ENCODE peak calls at places on chromosomes 11 and 22, in nine cellular contexts. V is cardiac fibroblast, A is astrocyte of the spinal cord, W is GM23338, Y is BE2C, X is tibial artery, H is neural progenitor cell, P is GM06990, I is uterus. O is an unnamed sample.

GRCh38 chr11:27373856-27374602 is 11.0 kb upstream of the CCDC34 start:
- DNase-seq in V (no peak), A (no peak), W (no peak), Y (no peak), X (no peak), H (no peak), P (no peak), I (no peak), O (no peak)

GRCh38 chr11:28798286-28798685 is 690.1 kb downstream of the METTL15 start:
- DNase-seq in V (no peak), A (peak; percentile 8), W (no peak), Y (no peak), X (no peak), H (no peak), P (no peak), I (no peak), O (no peak)

GRCh38 chr11:11451501-11452005 is 98.5 kb upstream of the CSNK2A3 start:
- DNase-seq in V (no peak), A (no peak), W (no peak), Y (no peak), X (no peak), H (no peak), P (no peak), I (no peak), O (no peak)

GRCh38 chr11:36454991-36455611 is 55.0 kb downstream of the TRAF6 start:
- DNase-seq in V (peak; percentile 36), A (peak; percentile 47), W (peak; percentile 37), Y (no peak), X (no peak), H (peak; percentile 94), P (no peak), I (peak; percentile 29), O (no peak)

GRCh38 chr11:44865866-44866272 is 84.8 kb downstream of the TP53I11 start:
- DNase-seq in V (no peak), A (no peak), W (no peak), Y (no peak), X (no peak), H (peak; percentile 59), P (no peak), I (no peak), O (no peak)

GRCh38 chr22:18977824-18978425 is 41.8 kb upstream of the PRODH start:
- DNase-seq in V (no peak), A (no peak), W (no peak), Y (no peak), X (no peak), H (no peak), P (no peak), I (no peak), O (no peak)

GRCh38 chr22:20118572-20119020 is 1.6 kb upstream of the TRMT2A start:
- DNase-seq in V (no peak), A (no peak), W (no peak), Y (peak; percentile 7), X (no peak), H (peak; percentile 27), P (no peak), I (no peak), O (no peak)

GRCh38 chr11:113090716-113091577 is 129.7 kb downstream of the NCAM1 start:
- DNase-seq in V (peak; percentile 2), A (no peak), W (no peak), Y (no peak), X (no peak), H (no peak), P (no peak), I (no peak), O (no peak)

GRCh38 chr11:24298126-24298525 is 198.7 kb upstream of the LUZP2 start:
- DNase-seq in V (no peak), A (no peak), W (no peak), Y (no peak), X (no peak), H (no peak), P (no peak), I (no peak), O (no peak)

GRCh38 chr11:134032501-134033091 is 36.3 kb upstream of the JAM3 start:
- DNase-seq in V (no peak), A (no peak), W (no peak), Y (peak; percentile 84), X (no peak), H (no peak), P (no peak), I (no peak), O (no peak)

GRCh38 chr11:112134473-112134872 is 29.4 kb downstream of the IL18 start:
- DNase-seq in V (no peak), A (no peak), W (no peak), Y (no peak), X (no peak), H (no peak), P (no peak), I (no peak), O (no peak)

GRCh38 chr11:119101367-119101758 is 290 bp downstream of the DPAGT1 start:
- DNase-seq in V (no peak), A (no peak), W (peak; percentile 76), Y (no peak), X (no peak), H (no peak), P (no peak), I (no peak), O (no peak)

GRCh38 chr22:43152355-43153071 is 1.2 kb downstream of the TSPO start:
- DNase-seq in V (peak; percentile 38), A (peak; percentile 38), W (no peak), Y (peak; percentile 61), X (peak; percentile 82), H (no peak), P (no peak), I (peak; percentile 60), O (no peak)

GRCh38 chr11:43573233-43573632 is 107.3 kb upstream of the HSD17B12 start:
- DNase-seq in V (peak; percentile 48), A (no peak), W (peak; percentile 82), Y (peak; percentile 53), X (no peak), H (peak; percentile 79), P (no peak), I (no peak), O (no peak)

GRCh38 chr11:124724854-124725718 is 14.7 kb upstream of the NRGN start:
- DNase-seq in V (no peak), A (no peak), W (no peak), Y (peak; percentile 27), X (no peak), H (no peak), P (peak; percentile 22), I (no peak), O (no peak)

GRCh38 chr11:64239662-64240466 is 1.0 kb upstream of the FKBP2 start:
- DNase-seq in V (no peak), A (no peak), W (no peak), Y (no peak), X (no peak), H (no peak), P (peak; percentile 67), I (no peak), O (no peak)

GRCh38 chr11:66020212-66020611 is 6.1 kb downstream of the CATSPER1 start:
- DNase-seq in V (no peak), A (no peak), W (no peak), Y (no peak), X (no peak), H (no peak), P (no peak), I (no peak), O (no peak)

GRCh38 chr11:75639752-75640151 is 29.1 kb downstream of the MAP6 start:
- DNase-seq in V (peak; percentile 51), A (peak; percentile 59), W (no peak), Y (peak; percentile 92), X (peak; percentile 79), H (peak; percentile 47), P (peak; percentile 31), I (peak; percentile 64), O (peak; percentile 91)

GRCh38 chr11:3840870-3841425 is at the start of gene RHOG:
- DNase-seq in V (no peak), A (peak; percentile 83), W (peak; percentile 75), Y (peak; percentile 66), X (peak; percentile 79), H (no peak), P (peak; percentile 86), I (peak; percentile 81), O (peak; percentile 95)

DNA sequence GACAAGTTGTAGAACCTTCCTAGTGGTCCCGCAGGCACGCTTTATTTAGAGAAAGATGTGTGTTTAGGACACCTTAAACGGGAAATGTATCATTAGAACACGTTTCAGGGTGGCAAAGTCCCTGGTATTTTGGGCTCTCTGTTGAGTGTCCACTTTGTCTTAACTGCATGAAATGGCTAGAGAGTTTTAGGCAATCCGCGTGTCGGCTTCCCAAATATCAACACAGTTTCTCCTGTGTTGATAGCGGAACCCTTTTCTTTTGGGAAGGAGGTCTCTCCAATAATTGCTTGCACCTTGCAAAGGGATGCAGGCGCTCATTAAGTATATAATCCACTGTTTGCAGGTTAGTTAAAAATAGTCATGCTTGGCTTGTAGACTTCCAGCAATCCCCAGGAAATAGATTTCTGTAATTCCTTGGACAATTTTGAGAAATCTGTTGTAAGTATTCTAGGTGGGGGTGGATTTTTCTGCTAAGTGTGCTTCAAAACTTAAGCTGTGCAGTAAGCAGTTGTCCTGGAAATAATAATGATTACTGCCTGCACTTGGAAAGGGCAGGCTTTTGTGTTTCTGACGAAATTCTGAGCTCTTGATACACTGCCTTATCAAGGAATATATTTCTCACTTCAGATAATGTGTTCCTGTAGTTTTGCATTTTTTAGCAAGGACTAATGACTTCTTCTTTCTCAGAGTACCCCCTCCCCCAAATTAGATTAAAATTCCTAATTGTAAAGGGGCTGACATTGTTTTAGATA is 120.1 kb downstream of the HIPK3 start:
- DNase-seq in V (no peak), A (peak; percentile 30), W (no peak), Y (no peak), X (no peak), H (peak; percentile 5), P (no peak), I (no peak), O (no peak)
- H3K4me3 ChIP-seq in V (peak overlapping the region; percentile 66), A (peak overlapping the region; percentile 64), W (peak overlapping the region; percentile 61), Y (no peak overlapping the region), X (no peak overlapping the region), H (peak overlapping the region; percentile 68), P (peak overlapping the region; percentile 64), I (peak overlapping the region; percentile 16), O (peak overlapping the region; percentile 54)

DNA sequence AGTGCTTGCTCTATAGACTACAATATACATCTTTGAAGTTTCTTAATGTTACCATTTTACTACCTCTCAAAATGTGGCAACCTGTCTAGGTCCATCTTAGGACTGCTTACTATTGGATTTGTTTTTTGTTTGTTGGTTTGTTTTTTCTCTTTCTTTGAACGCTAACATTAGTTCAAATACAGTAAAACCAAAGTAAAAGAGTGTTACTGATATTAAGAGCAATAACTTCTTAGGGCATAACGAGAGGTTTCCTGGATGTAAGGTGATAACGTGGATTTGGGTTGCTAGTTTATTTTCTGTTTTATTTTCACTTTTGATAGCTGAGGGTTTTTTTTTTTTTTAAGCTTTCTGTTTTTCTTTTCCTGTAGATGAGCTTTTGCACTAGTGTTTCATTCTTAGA is 43.6 kb downstream of the TMEM135 start:
- DNase-seq in V (no peak), A (no peak), W (no peak), Y (no peak), X (no peak), H (no peak), P (peak; percentile 6), I (no peak), O (no peak)
- H3K4me3 ChIP-seq in V (no peak overlapping the region), A (no peak overlapping the region), W (no peak overlapping the region), Y (no peak overlapping the region), X (no peak overlapping the region), H (no peak overlapping the region), P (peak overlapping the region; percentile 53), I (no peak overlapping the region), O (no peak overlapping the region)

GRCh38 chr11:104061851-104062521 is 25.5 kb downstream of the DDI1 start:
- DNase-seq in V (peak; percentile 22), A (no peak), W (no peak), Y (no peak), X (no peak), H (no peak), P (no peak), I (no peak), O (no peak)
- H3K4me3 ChIP-seq in V (no peak overlapping the region), A (no peak overlapping the region), W (no peak overlapping the region), Y (no peak overlapping the region), X (no peak overlapping the region), H (no peak overlapping the region), P (no peak overlapping the region), I (no peak overlapping the region), O (no peak overlapping the region)

GRCh38 chr11:16613401-16614381 is 124.8 kb upstream of the C11orf58 start:
- DNase-seq in V (peak; percentile 85), A (peak; percentile 83), W (peak; percentile 97), Y (peak; percentile 76), X (peak; percentile 88), H (peak; percentile 96), P (peak; percentile 51), I (peak; percentile 78), O (no peak)
- H3K4me3 ChIP-seq in V (peak overlapping the region; percentile 49), A (peak overlapping the region; percentile 44), W (peak overlapping the region; percentile 64), Y (peak overlapping the region; percentile 54), X (peak overlapping the region; percentile 59), H (peak overlapping the region; percentile 57), P (peak overlapping the region; percentile 24), I (peak overlapping the region; percentile 29), O (peak overlapping the region; percentile 57)

O was measured in esophagus muscularis mucosa.